ENCODE peak calls at places on chromosomes 6 and 20, in ten cellular contexts. S is stimulated activated CD4-positive, alpha-beta T cell treated with anti-CD3 and anti-CD28 coated beads, TNF-alpha, amount 100 ng/mL, for 24 hours; M is Right ventricle myocardium superior; R is HEK293T; D is aorta; K is H4; F is stimulated activated naive CD4-positive, alpha-beta T cell treated with Interleukin-2 at 50 U/mL for 16 hours; I is NCI-H748 treated with DMSO at 0.1 percent for 48 hours; P is AG04449; U is activated T-helper 1 cell treated with Interleukin-2 at 50 U/mL for 16 hours. O is an unnamed sample.

GRCh38 chr6:23654745-23655144 is 471.3 kb upstream of the NRSN1 start:
- DNase-seq in S (no peak), I (no peak), D (no peak), K (no peak), R (no peak), U (no peak), M (no peak), F (no peak), P (no peak), O (no peak)

GRCh38 chr6:164990901-164991300 is 318.5 kb downstream of the C6orf118 start:
- DNase-seq in I (no peak), R (no peak), D (no peak), F (no peak), S (no peak), P (no peak), K (no peak), U (no peak), M (no peak), O (no peak)

GRCh38 chr20:25003002-25003401 is 10.5 kb upstream of the APMAP start:
- DNase-seq in K (no peak), S (no peak), P (no peak), M (no peak), D (no peak), R (no peak), I (no peak), F (no peak), U (no peak), O (no peak)

GRCh38 chr6:136744889-136745288 is 47.4 kb downstream of the MAP3K5 start:
- DNase-seq in F (no peak), R (no peak), K (no peak), P (no peak), I (no peak), M (no peak), U (no peak), D (no peak), S (no peak), O (no peak)

GRCh38 chr6:119128252-119128912 is 49.9 kb upstream of the FAM184A start:
- DNase-seq in R (no peak), S (no peak), F (no peak), P (no peak), K (no peak), M (no peak), I (no peak), U (no peak), D (no peak), O (no peak)

GRCh38 chr6:140134224-140134623 is 759.8 kb upstream of the CITED2 start:
- DNase-seq in P (no peak), S (no peak), R (no peak), I (no peak), F (no peak), K (no peak), M (no peak), U (no peak), D (no peak), O (no peak)

GRCh38 chr6:166402582-166403277 is 20.0 kb upstream of the MPC1 start:
- DNase-seq in U (no peak), K (no peak), P (no peak), S (no peak), F (no peak), I (no peak), D (no peak), R (peak; percentile 62), M (no peak), O (peak; percentile 47)

GRCh38 chr20:58606184-58606583 is 44.9 kb upstream of the STX16 start:
- DNase-seq in F (no peak), S (no peak), K (no peak), M (no peak), P (no peak), R (no peak), D (no peak), I (no peak), U (no peak), O (no peak)

GRCh38 chr20:16639027-16639941 is 66.0 kb upstream of the KIF16B start:
- DNase-seq in U (no peak), R (no peak), K (no peak), M (no peak), P (no peak), S (no peak), F (no peak), I (no peak), D (no peak), O (no peak)

GRCh38 chr20:17822039-17822438 is 122.3 kb downstream of the BANF2 start:
- DNase-seq in I (no peak), D (no peak), U (no peak), F (no peak), S (no peak), R (no peak), K (peak; percentile 74), P (no peak), M (no peak), O (no peak)

GRCh38 chr20:20580139-20580538 is 132.3 kb downstream of the RALGAPA2 start:
- DNase-seq in I (no peak), U (no peak), K (no peak), M (no peak), S (no peak), D (no peak), R (no peak), P (no peak), F (no peak), O (no peak)

GRCh38 chr6:45076217-45076616 is 251.9 kb upstream of the RUNX2 start:
- DNase-seq in I (no peak), S (no peak), P (peak; percentile 19), R (no peak), K (no peak), U (no peak), D (no peak), F (no peak), M (no peak), O (peak; percentile 78)

GRCh38 chr20:62408055-62408454 is 970 bp upstream of the CABLES2 start:
- DNase-seq in U (no peak), D (no peak), M (no peak), F (no peak), S (no peak), P (no peak), K (no peak), R (no peak), I (no peak), O (no peak)

GRCh38 chr6:148200302-148200701 is 142.3 kb upstream of the SASH1 start:
- DNase-seq in P (no peak), R (no peak), D (no peak), M (no peak), U (no peak), I (peak; percentile 45), K (no peak), F (no peak), S (no peak), O (no peak)

GRCh38 chr6:160962835-160963623 is 28.5 kb upstream of the MAP3K4 start:
- DNase-seq in K (no peak), U (no peak), D (no peak), M (no peak), S (no peak), P (no peak), R (no peak), F (no peak), I (no peak), O (no peak)

GRCh38 chr6:156687875-156688549 is 89.2 kb upstream of the ARID1B start:
- DNase-seq in P (no peak), S (no peak), D (peak; percentile 53), R (peak; percentile 42), M (peak; percentile 48), U (no peak), F (no peak), I (peak; percentile 13), K (no peak), O (no peak)

GRCh38 chr20:49835031-49835430 is 22.4 kb downstream of the SLC9A8 start:
- DNase-seq in P (no peak), K (no peak), U (no peak), R (no peak), F (no peak), D (no peak), I (no peak), S (no peak), M (no peak), O (no peak)

GRCh38 chr6:36578030-36578825 is 15.9 kb upstream of the SRSF3 start:
- DNase-seq in R (no peak), M (no peak), S (no peak), U (no peak), K (no peak), D (no peak), I (no peak), P (no peak), F (no peak), O (no peak)